ENCODE peak calls at places on chromosomes 5 and 9, in seven cellular contexts. One of them, this sample, is unnamed.

GRCh38 chr5:150599917-150600511 is 40.4 kb upstream of the SYNPO start:
- DNase-seq in amniotic stem cell: peak; percentile 15
- DNase-seq in cerebellar cortex: no peak
- DNase-seq in GM19239: no peak
- DNase-seq in non-pigmented ciliary epithelial cell: no peak
- DNase-seq in adrenal gland: peak; percentile 76
- DNase-seq in T-helper 2 cell treated with Interferon-gamma antibody and Interleukin-4, amounts not matched to agents 5 μg/mL and 100 μg/mL, for 36 hours: no peak
- DNase-seq in this sample: peak; percentile 84

GRCh38 chr5:160508780-160509361 is 87.2 kb downstream of the PTTG1 start:
- DNase-seq in amniotic stem cell: peak; percentile 71
- DNase-seq in cerebellar cortex: peak; percentile 90
- DNase-seq in GM19239: peak; percentile 76
- DNase-seq in non-pigmented ciliary epithelial cell: peak; percentile 64
- DNase-seq in adrenal gland: peak; percentile 61
- DNase-seq in T-helper 2 cell treated with Interferon-gamma antibody and Interleukin-4, amounts not matched to agents 5 μg/mL and 100 μg/mL, for 36 hours: peak; percentile 71
- DNase-seq in this sample: peak; percentile 33

GRCh38 chr9:127225747-127226646 is 38.6 kb upstream of the GARNL3 start:
- DNase-seq in amniotic stem cell: no peak
- DNase-seq in cerebellar cortex: peak; percentile 33
- DNase-seq in GM19239: no peak
- DNase-seq in non-pigmented ciliary epithelial cell: no peak
- DNase-seq in adrenal gland: peak; percentile 48
- DNase-seq in T-helper 2 cell treated with Interferon-gamma antibody and Interleukin-4, amounts not matched to agents 5 μg/mL and 100 μg/mL, for 36 hours: no peak
- DNase-seq in this sample: peak; percentile 40

GRCh38 chr5:88279584-88279983 is 10.9 kb upstream of the TMEM161B start:
- DNase-seq in amniotic stem cell: no peak
- DNase-seq in cerebellar cortex: no peak
- DNase-seq in GM19239: no peak
- DNase-seq in non-pigmented ciliary epithelial cell: no peak
- DNase-seq in adrenal gland: no peak
- DNase-seq in T-helper 2 cell treated with Interferon-gamma antibody and Interleukin-4, amounts not matched to agents 5 μg/mL and 100 μg/mL, for 36 hours: no peak
- DNase-seq in this sample: no peak

GRCh38 chr5:138466900-138467710 is 1.8 kb downstream of the EGR1 start:
- DNase-seq in amniotic stem cell: no peak
- DNase-seq in cerebellar cortex: no peak
- DNase-seq in GM19239: no peak
- DNase-seq in non-pigmented ciliary epithelial cell: no peak
- DNase-seq in adrenal gland: no peak
- DNase-seq in T-helper 2 cell treated with Interferon-gamma antibody and Interleukin-4, amounts not matched to agents 5 μg/mL and 100 μg/mL, for 36 hours: no peak
- DNase-seq in this sample: no peak

GRCh38 chr9:100590481-100590880 is 12.6 kb downstream of the CAVIN4 start:
- DNase-seq in amniotic stem cell: peak; percentile 27
- DNase-seq in cerebellar cortex: no peak
- DNase-seq in GM19239: no peak
- DNase-seq in non-pigmented ciliary epithelial cell: no peak
- DNase-seq in adrenal gland: peak; percentile 27
- DNase-seq in T-helper 2 cell treated with Interferon-gamma antibody and Interleukin-4, amounts not matched to agents 5 μg/mL and 100 μg/mL, for 36 hours: no peak
- DNase-seq in this sample: no peak

GRCh38 chr9:93306579-93307091 is 122.7 kb downstream of the WNK2 start:
- DNase-seq in amniotic stem cell: no peak
- DNase-seq in cerebellar cortex: no peak
- DNase-seq in GM19239: no peak
- DNase-seq in non-pigmented ciliary epithelial cell: no peak
- DNase-seq in adrenal gland: no peak
- DNase-seq in T-helper 2 cell treated with Interferon-gamma antibody and Interleukin-4, amounts not matched to agents 5 μg/mL and 100 μg/mL, for 36 hours: no peak
- DNase-seq in this sample: no peak

GRCh38 chr9:127751269-127752054 is 16.4 kb upstream of the TOR2A start:
- DNase-seq in amniotic stem cell: no peak
- DNase-seq in cerebellar cortex: no peak
- DNase-seq in GM19239: no peak
- DNase-seq in non-pigmented ciliary epithelial cell: no peak
- DNase-seq in adrenal gland: no peak
- DNase-seq in T-helper 2 cell treated with Interferon-gamma antibody and Interleukin-4, amounts not matched to agents 5 μg/mL and 100 μg/mL, for 36 hours: no peak
- DNase-seq in this sample: no peak

GRCh38 chr5:10091701-10092100 is 158.0 kb downstream of the ATPSCKMT start:
- DNase-seq in amniotic stem cell: no peak
- DNase-seq in cerebellar cortex: no peak
- DNase-seq in GM19239: no peak
- DNase-seq in non-pigmented ciliary epithelial cell: no peak
- DNase-seq in adrenal gland: no peak
- DNase-seq in T-helper 2 cell treated with Interferon-gamma antibody and Interleukin-4, amounts not matched to agents 5 μg/mL and 100 μg/mL, for 36 hours: no peak
- DNase-seq in this sample: no peak